ENCODE peak calls at places on chromosomes 5 and 9, in four cellular contexts. K is aorta, E is GM23338, B is A549. R is an unnamed sample.

GRCh38 chr9:121082075-121082474 is 7.3 kb downstream of the CNTRL start:
- DNase-seq in E (no peak), B (no peak), K (no peak), R (no peak)

GRCh38 chr9:76451234-76451633 is 7.7 kb upstream of the GCNT1 start:
- DNase-seq in B (no peak), E (no peak), K (no peak), R (no peak)

GRCh38 chr5:181151146-181151545 is 3.8 kb downstream of the OR2V2 start:
- DNase-seq in K (no peak), E (peak), B (no peak), R (no peak)

GRCh38 chr9:133824106-133824801 is 86.1 kb upstream of the SARDH start:
- DNase-seq in E (no peak), B (no peak), K (no peak), R (no peak)

GRCh38 chr5:126961702-126962101 is 68.7 kb downstream of the MARCHF3 start:
- DNase-seq in K (no peak), E (no peak), B (no peak), R (peak)

GRCh38 chr5:168039485-168040005 is 251.9 kb upstream of the WWC1 start:
- DNase-seq in B (no peak), K (no peak), E (peak), R (no peak)

GRCh38 chr9:137441289-137441934 is at the start of gene ENTPD8:
- DNase-seq in E (peak), K (peak), B (peak), R (no peak)

GRCh38 chr9:101165131-101165530 is 136.6 kb downstream of the PLPPR1 start:
- DNase-seq in K (no peak), E (no peak), B (no peak), R (no peak)

GRCh38 chr9:69674112-69674511 is 1.9 kb upstream of the APBA1 start:
- DNase-seq in E (peak), B (no peak), K (no peak), R (no peak)

GRCh38 chr9:470795-471194 is 256.1 kb downstream of the DOCK8 start:
- DNase-seq in B (no peak), E (no peak), K (no peak), R (no peak)

GRCh38 chr5:15365040-15365439 is 134.9 kb upstream of the FBXL7 start:
- DNase-seq in E (no peak), K (no peak), B (no peak), R (peak)

GRCh38 chr9:113446323-113446740 is 17.2 kb upstream of the RGS3 start:
- DNase-seq in E (peak), B (peak), K (no peak), R (peak)

R was measured in lung microvascular endothelial cell.